ENCODE peak calls at places on chromosome X, in four cellular contexts. T is tibial artery, C is lower lobe of right lung, Z is bronchial epithelial cell. A is an unnamed sample. For H3K27me3, the result is how much of the 10 kb centered on the place peaks cover.

GRCh38 chrX:72057844-72058243 is 73.9 kb downstream of the RTL5 start:
- DNase-seq in T (no peak), Z (no peak), C (no peak), A (no peak)

GRCh38 chrX:19739683-19740082 is 147.7 kb downstream of the SH3KBP1 start:
- DNase-seq in Z (peak), T (peak), C (peak), A (peak)

GRCh38 chrX:12370444-12371089 is 232.3 kb downstream of the FRMPD4 start:
- DNase-seq in C (no peak), Z (no peak), T (no peak), A (no peak)

GRCh38 chrX:133380882-133381619 is 34.2 kb downstream of the GPC4 start:
- DNase-seq in Z (no peak), T (no peak), C (no peak), A (no peak)

GRCh38 chrX:125293792-125294780 is 25.6 kb upstream of the TEX13C start:
- DNase-seq in C (no peak), T (no peak), Z (peak), A (no peak)

GRCh38 chrX:7083021-7083420 is 64.5 kb upstream of the STS start:
- DNase-seq in T (no peak), Z (no peak), C (no peak), A (no peak)

GRCh38 chrX:118780509-118780908 is 43.1 kb upstream of the ZCCHC12 start:
- DNase-seq in C (no peak), T (no peak), Z (no peak), A (no peak)

GRCh38 chrX:816411-816810 is 185.8 kb downstream of the SHOX start:
- DNase-seq in T (no peak), C (no peak), Z (no peak), A (no peak)

GRCh38 chrX:107970073-107970472 is 12.1 kb downstream of the TEX13B start:
- DNase-seq in C (no peak), Z (no peak), T (no peak), A (no peak)

GRCh38 chrX:133926099-133926498 is 59.3 kb downstream of the GPC3 start:
- DNase-seq in T (no peak), C (no peak), Z (no peak), A (no peak)

GRCh38 chrX:39996561-39996960 is 101.2 kb downstream of the BCOR start:
- DNase-seq in Z (no peak), T (no peak), C (no peak), A (no peak)

GRCh38 chrX:45258741-45259402 is 58.2 kb upstream of the DIPK2B start:
- DNase-seq in C (no peak), T (no peak), Z (no peak), A (no peak)

GRCh38 chrX:20951016-20951795 is 423.0 kb upstream of the CNKSR2 start:
- DNase-seq in Z (peak), T (no peak), C (no peak), A (peak)

GRCh38 chrX:74923942-74924448 is 1.3 kb downstream of the NEXMIF start:
- DNase-seq in C (peak), T (peak), Z (no peak), A (no peak)

GRCh38 chrX:150364347-150365050 is 1.4 kb downstream of the MAMLD1 start:
- DNase-seq in T (peak), Z (no peak), C (peak), A (peak)

GRCh38 chrX:38273453-38273852 is 52.8 kb upstream of the SRPX start:
- DNase-seq in T (no peak), C (no peak), Z (no peak), A (no peak)

GRCh38 chrX:129631850-129632249 is 22.9 kb downstream of the APLN start:
- DNase-seq in C (no peak), Z (peak), T (no peak), A (no peak)

GRCh38 chrX:78119521-78120227 is 15.6 kb downstream of the PGK1 start:
- DNase-seq in C (no peak), T (no peak), Z (no peak), A (no peak)

GRCh38 chrX:76453737-76454406 is 26.4 kb downstream of the MAGEE1 start:
- DNase-seq in C (no peak), Z (no peak), T (no peak), A (no peak)

GRCh38 chrX:113629326-113629725 is 788.7 kb upstream of the AMOT start:
- DNase-seq in C (no peak), Z (no peak), T (no peak), A (no peak)

GRCh38 chrX:130108647-130109428 is 1.5 kb downstream of the ELF4 start:
- DNase-seq in Z (peak), C (peak), T (peak), A (no peak)

GRCh38 chrX:39815621-39816020 is 282.1 kb downstream of the BCOR start:
- DNase-seq in Z (no peak), C (no peak), T (no peak), A (no peak)

GRCh38 chrX:74514384-74514783 is 93.1 kb downstream of the SLC16A2 start:
- DNase-seq in C (no peak), Z (no peak), T (no peak), A (no peak)

GRCh38 chrX:109600114-109600710 is 24.8 kb downstream of the KCNE5 start:
- DNase-seq in T (no peak), Z (no peak), C (no peak), A (no peak)

GRCh38 chrX:13026877-13027652 is 17.4 kb downstream of the FAM9C start:
- DNase-seq in C (no peak), Z (no peak), T (no peak), A (no peak)

GRCh38 chrX:153794897-153795816 is 689 bp downstream of the SSR4 start:
- DNase-seq in C (peak), T (no peak), Z (no peak), A (no peak)

GRCh38 chrX:6667048-6667768 is 132.3 kb upstream of the VCX3A start:
- DNase-seq in C (no peak), Z (peak), T (no peak), A (peak)

GRCh38 chrX:135010921-135011320 is 11.4 kb downstream of the RTL8B start:
- DNase-seq in T (no peak), C (no peak), Z (no peak), A (no peak)

GRCh38 chrX:38754102-38754790 is 47.0 kb upstream of the MID1IP1 start:
- DNase-seq in T (no peak), Z (peak), C (no peak), A (no peak)

GRCh38 chrX:144616317-144616716 is 631.0 kb upstream of the SPANXN1 start:
- DNase-seq in T (no peak), C (no peak), Z (peak), A (no peak)

GRCh38 chrX:19964017-19964710 is 26.7 kb downstream of the BCLAF3 start:
- DNase-seq in C (no peak), T (no peak), Z (peak), A (peak)

GRCh38 chrX:46653482-46653881 is 79.9 kb downstream of the CHST7 start:
- DNase-seq in Z (peak), C (peak), T (no peak), A (no peak)

GRCh38 chrX:20026278-20026677 is 35.4 kb upstream of the BCLAF3 start:
- DNase-seq in Z (peak), C (no peak), T (no peak), A (no peak)

GRCh38 chrX:40262641-40263560 is 165.1 kb upstream of the BCOR start:
- DNase-seq in Z (peak), C (no peak), T (no peak), A (peak)

GRCh38 chrX:48992341-48992740 is 9.7 kb downstream of the GRIPAP1 start:
- DNase-seq in C (no peak), T (no peak), Z (no peak), A (no peak)

GRCh38 chrX:71996138-71996537 is 85.5 kb downstream of the NHSL2 start:
- DNase-seq in Z (no peak), T (no peak), C (no peak), A (no peak)

GRCh38 chrX:96538104-96538725 is 146.4 kb upstream of the DIAPH2 start:
- DNase-seq in C (no peak), Z (no peak), T (no peak), A (peak)

GRCh38 chrX:148049441-148049840 is 68.3 kb downstream of the FMR1NB start:
- DNase-seq in Z (peak), C (no peak), T (no peak), A (no peak)
- TF ChIP-seq CTCF in Z (peak), C (peak), T (peak), A (peak)

DNA sequence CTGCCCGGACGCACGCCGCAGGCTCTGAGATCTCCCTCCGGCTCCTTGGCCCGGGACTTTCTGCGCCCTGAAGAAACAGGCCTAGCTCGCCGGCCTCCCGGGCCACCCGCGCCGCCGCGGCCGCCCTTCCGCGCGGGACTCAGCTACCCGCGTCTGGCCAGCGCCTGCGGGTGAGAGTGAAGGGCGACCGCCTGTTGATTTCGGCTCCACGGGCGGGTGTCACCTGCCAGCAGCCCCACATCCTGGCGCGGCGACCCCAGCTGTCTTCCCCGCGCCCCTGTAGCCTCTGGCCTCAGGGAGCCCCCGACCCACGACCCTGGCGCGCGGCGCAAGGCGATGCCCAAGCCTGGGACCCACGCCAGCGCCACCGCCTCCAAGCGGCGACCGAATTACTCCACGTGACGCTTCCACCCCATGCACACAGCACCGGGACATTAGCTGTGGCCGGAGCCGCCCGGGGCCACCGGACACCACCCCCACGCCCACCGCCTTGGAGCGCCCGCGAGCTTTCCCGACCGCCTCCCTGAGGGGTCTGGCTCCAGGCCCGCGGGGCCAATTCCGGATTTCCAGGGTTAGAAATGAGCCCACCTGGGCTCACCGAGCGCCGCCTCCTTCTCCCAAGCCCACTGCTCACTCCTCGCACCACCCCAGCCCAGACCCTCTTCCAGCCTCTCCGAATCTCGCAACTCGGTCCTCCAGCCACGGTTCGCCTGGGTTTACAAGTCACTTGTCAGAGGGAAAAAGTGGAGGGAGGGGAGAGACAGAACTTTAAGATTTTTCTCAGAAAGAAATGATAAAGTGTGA is 10.2 kb downstream of the ARX start:
- DNase-seq in T (no peak), Z (no peak), C (no peak), A (no peak)
- H3K27me3 ChIP-seq in T (under half), Z (under half), C (half or more), A (half or more)

GRCh38 chrX:65667503-65668355 is at the start of gene MSN:
- DNase-seq in T (peak), Z (no peak), C (peak), A (peak)
- TF ChIP-seq CTCF in T (no peak), Z (no peak), C (peak), A (peak)

GRCh38 chrX:140504371-140505324 is at the start of gene SOX3:
- DNase-seq in C (no peak), Z (no peak), T (no peak), A (no peak)
- H3K27me3 ChIP-seq in C (half or more), Z (under half), T (under half), A (half or more)